ENCODE peak calls at places on chromosomes 2 and 18, in five cellular contexts. One of them, this sample, is unnamed.

GRCh38 chr2:74261204-74261864 is 62.9 kb downstream of the MTHFD2 start:
- DNase-seq in cardiac muscle cell: peak
- DNase-seq in breast epithelium: peak
- DNase-seq in tibial nerve: no peak
- DNase-seq in GM12865: no peak
- DNase-seq in this sample: no peak

GRCh38 chr18:35746826-35747339 is 165.3 kb downstream of the GALNT1 start:
- DNase-seq in cardiac muscle cell: no peak
- DNase-seq in breast epithelium: no peak
- DNase-seq in tibial nerve: no peak
- DNase-seq in GM12865: no peak
- DNase-seq in this sample: no peak

GRCh38 chr2:98607741-98608117 is 583 bp downstream of the COA5 start:
- DNase-seq in cardiac muscle cell: peak
- DNase-seq in breast epithelium: no peak
- DNase-seq in tibial nerve: no peak
- DNase-seq in GM12865: no peak
- DNase-seq in this sample: no peak

GRCh38 chr2:25218134-25218533 is 49.8 kb upstream of the POMC start:
- DNase-seq in cardiac muscle cell: no peak
- DNase-seq in breast epithelium: no peak
- DNase-seq in tibial nerve: no peak
- DNase-seq in GM12865: no peak
- DNase-seq in this sample: no peak

GRCh38 chr2:73981081-73981968 is 3.4 kb upstream of the TET3 start:
- DNase-seq in cardiac muscle cell: no peak
- DNase-seq in breast epithelium: no peak
- DNase-seq in tibial nerve: no peak
- DNase-seq in GM12865: peak
- DNase-seq in this sample: peak

GRCh38 chr18:30588673-30589164 is 453.8 kb downstream of the DSC3 start:
- DNase-seq in cardiac muscle cell: no peak
- DNase-seq in breast epithelium: no peak
- DNase-seq in tibial nerve: no peak
- DNase-seq in GM12865: no peak
- DNase-seq in this sample: no peak

GRCh38 chr2:198309673-198310280 is 505.4 kb downstream of the PLCL1 start:
- DNase-seq in cardiac muscle cell: peak
- DNase-seq in breast epithelium: peak
- DNase-seq in tibial nerve: no peak
- DNase-seq in GM12865: peak
- DNase-seq in this sample: peak

GRCh38 chr18:70044626-70045025 is 97.0 kb upstream of the CD226 start:
- DNase-seq in cardiac muscle cell: peak
- DNase-seq in breast epithelium: no peak
- DNase-seq in tibial nerve: no peak
- DNase-seq in GM12865: no peak
- DNase-seq in this sample: no peak

GRCh38 chr2:231795525-231796327 is 9.5 kb downstream of the COPS7B start:
- DNase-seq in cardiac muscle cell: peak
- DNase-seq in breast epithelium: peak
- DNase-seq in tibial nerve: no peak
- DNase-seq in GM12865: no peak
- DNase-seq in this sample: no peak

GRCh38 chr2:108629417-108629816 is 89.9 kb upstream of the RANBP2 start:
- DNase-seq in cardiac muscle cell: no peak
- DNase-seq in breast epithelium: no peak
- DNase-seq in tibial nerve: no peak
- DNase-seq in GM12865: peak
- DNase-seq in this sample: no peak
- H3K4me3 ChIP-seq in cardiac muscle cell: no peak
- H3K4me3 ChIP-seq in breast epithelium: no peak
- H3K4me3 ChIP-seq in tibial nerve: no peak
- H3K4me3 ChIP-seq in GM12865: no peak
- H3K4me3 ChIP-seq in this sample: no peak

DNA sequence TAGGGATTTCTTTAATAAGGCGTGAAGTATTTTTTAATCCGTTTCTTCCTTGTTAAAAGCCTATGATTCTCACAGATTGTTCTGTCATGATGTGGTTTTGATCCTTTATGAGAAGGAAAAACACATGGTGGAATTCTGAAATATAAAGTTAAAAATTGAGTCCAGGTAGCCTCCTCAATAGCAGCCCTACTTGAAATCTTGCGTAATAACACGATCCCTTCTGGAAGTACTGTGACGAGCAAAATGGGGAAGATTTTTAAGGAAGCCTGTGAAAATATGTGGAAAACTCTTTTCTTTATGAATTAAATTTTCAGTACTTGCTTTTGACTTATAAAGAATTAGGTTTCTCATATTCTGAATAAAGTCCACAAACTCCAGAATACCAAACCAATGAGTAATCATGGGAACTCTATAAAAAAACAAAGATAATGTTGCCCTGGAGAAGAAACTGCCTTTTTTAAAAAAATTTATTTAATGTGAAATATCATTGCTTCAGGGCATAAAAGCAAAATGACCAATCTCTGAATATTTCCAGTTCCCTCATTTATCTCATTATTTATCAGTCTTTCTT is 476.4 kb upstream of the ZEB2 start:
- DNase-seq in cardiac muscle cell: peak
- DNase-seq in breast epithelium: no peak
- DNase-seq in tibial nerve: no peak
- DNase-seq in GM12865: no peak
- DNase-seq in this sample: no peak
- H3K4me3 ChIP-seq in cardiac muscle cell: no peak
- H3K4me3 ChIP-seq in breast epithelium: no peak
- H3K4me3 ChIP-seq in tibial nerve: no peak
- H3K4me3 ChIP-seq in GM12865: no peak
- H3K4me3 ChIP-seq in this sample: no peak

DNA sequence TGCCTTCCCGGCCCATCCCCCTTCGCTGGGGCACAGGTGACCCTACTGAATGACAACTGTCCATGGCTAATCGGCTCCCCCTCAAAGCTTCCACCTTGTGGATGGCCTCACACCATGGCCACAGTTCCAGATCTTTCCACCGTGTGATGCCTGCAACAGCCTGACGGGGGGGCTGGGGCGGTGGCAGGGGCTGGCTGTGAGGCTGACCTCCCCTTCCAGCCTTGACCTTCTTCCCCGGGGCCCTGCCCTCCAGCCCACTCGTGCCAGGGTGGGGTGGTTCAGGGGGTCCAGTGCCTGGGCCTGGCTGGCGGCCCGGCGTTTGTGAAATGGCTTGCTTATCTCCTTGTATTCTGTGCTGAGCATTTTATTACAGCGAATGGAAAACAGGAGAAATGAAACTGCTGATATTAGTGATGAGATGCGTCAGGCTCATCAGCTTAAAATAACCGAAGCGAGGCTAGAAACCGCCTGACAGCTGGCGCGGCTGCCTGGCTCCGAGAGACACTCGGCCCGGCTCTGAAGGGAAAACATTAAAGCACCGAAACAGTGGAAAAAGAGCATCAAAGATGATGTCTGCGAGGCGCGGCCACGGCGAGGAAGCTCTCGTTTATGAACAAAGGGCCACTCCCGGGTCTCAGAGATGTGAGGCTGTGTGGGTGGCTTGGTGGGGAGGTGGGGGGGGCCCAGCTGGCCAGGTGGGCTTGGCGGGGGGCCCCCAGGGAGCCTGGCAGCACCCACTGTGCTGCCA is 916 bp upstream of the PDCD1 start:
- DNase-seq in cardiac muscle cell: peak
- DNase-seq in breast epithelium: no peak
- DNase-seq in tibial nerve: peak
- DNase-seq in GM12865: peak
- DNase-seq in this sample: peak
- H3K4me3 ChIP-seq in cardiac muscle cell: no peak
- H3K4me3 ChIP-seq in breast epithelium: peak
- H3K4me3 ChIP-seq in tibial nerve: peak
- H3K4me3 ChIP-seq in GM12865: peak
- H3K4me3 ChIP-seq in this sample: peak

GRCh38 chr2:63003349-63003748 is 47.3 kb upstream of the OTX1 start:
- DNase-seq in cardiac muscle cell: no peak
- DNase-seq in breast epithelium: no peak
- DNase-seq in tibial nerve: no peak
- DNase-seq in GM12865: no peak
- DNase-seq in this sample: no peak
- H3K4me3 ChIP-seq in cardiac muscle cell: no peak
- H3K4me3 ChIP-seq in breast epithelium: no peak
- H3K4me3 ChIP-seq in tibial nerve: no peak
- H3K4me3 ChIP-seq in GM12865: no peak
- H3K4me3 ChIP-seq in this sample: no peak

DNA sequence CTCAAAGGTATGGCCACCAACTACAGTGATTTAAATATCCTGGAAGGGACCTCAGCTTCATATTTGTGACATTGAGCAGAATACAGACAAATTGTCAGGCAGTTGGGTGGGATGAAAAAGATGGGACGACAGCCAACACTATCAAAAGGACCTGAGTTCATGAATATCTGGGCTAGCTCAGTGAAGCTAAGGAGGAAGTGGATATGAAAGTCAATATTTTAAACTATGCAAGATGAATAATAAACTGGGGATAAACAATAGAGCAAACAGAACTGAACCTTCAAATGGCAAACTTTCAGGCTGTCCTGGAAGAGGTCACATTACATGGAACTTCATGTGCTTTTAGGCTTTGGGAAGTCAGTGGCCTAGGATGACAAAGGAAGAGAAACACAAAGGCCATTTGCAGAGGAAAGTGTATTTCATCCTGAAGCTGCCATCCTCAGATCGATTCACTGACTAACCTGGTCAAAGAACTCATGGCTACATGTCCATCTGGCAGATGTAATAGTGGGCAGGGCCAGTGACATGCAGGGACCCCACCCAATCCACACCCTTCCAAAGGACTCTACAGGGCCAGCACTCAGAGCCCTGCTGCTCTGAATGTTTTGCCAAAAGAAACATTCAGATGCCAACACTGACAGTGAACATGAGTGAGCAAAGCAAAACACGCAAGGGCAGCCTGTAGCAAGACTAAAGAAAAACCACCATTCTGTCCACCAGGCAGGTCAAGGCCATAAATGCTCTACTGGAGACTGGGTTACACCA is 175.8 kb downstream of the ETAA1 start:
- DNase-seq in cardiac muscle cell: no peak
- DNase-seq in breast epithelium: no peak
- DNase-seq in tibial nerve: no peak
- DNase-seq in GM12865: no peak
- DNase-seq in this sample: no peak
- H3K4me3 ChIP-seq in cardiac muscle cell: no peak
- H3K4me3 ChIP-seq in breast epithelium: no peak
- H3K4me3 ChIP-seq in tibial nerve: no peak
- H3K4me3 ChIP-seq in GM12865: no peak
- H3K4me3 ChIP-seq in this sample: no peak

GRCh38 chr2:159615187-159615935 is 987 bp downstream of the BAZ2B start:
- DNase-seq in cardiac muscle cell: peak
- DNase-seq in breast epithelium: peak
- DNase-seq in tibial nerve: peak
- DNase-seq in GM12865: peak
- DNase-seq in this sample: no peak

GRCh38 chr2:159614534-159615186 is 1.7 kb downstream of the BAZ2B start:
- DNase-seq in cardiac muscle cell: no peak
- DNase-seq in breast epithelium: no peak
- DNase-seq in tibial nerve: no peak
- DNase-seq in GM12865: no peak
- DNase-seq in this sample: no peak

GRCh38 chr2:159617651-159618050 is 1.3 kb upstream of the BAZ2B start:
- DNase-seq in cardiac muscle cell: peak
- DNase-seq in breast epithelium: no peak
- DNase-seq in tibial nerve: no peak
- DNase-seq in GM12865: no peak
- DNase-seq in this sample: no peak

GRCh38 chr2:159615936-159616733 is at the start of gene BAZ2B:
- DNase-seq in cardiac muscle cell: peak
- DNase-seq in breast epithelium: peak
- DNase-seq in tibial nerve: no peak
- DNase-seq in GM12865: peak
- DNase-seq in this sample: no peak

GRCh38 chr2:159617080-159617479 is 732 bp upstream of the BAZ2B start:
- DNase-seq in cardiac muscle cell: no peak
- DNase-seq in breast epithelium: no peak
- DNase-seq in tibial nerve: no peak
- DNase-seq in GM12865: no peak
- DNase-seq in this sample: no peak
- H3K4me3 ChIP-seq in cardiac muscle cell: peak
- H3K4me3 ChIP-seq in breast epithelium: peak
- H3K4me3 ChIP-seq in tibial nerve: no peak
- H3K4me3 ChIP-seq in GM12865: no peak
- H3K4me3 ChIP-seq in this sample: no peak

DNA sequence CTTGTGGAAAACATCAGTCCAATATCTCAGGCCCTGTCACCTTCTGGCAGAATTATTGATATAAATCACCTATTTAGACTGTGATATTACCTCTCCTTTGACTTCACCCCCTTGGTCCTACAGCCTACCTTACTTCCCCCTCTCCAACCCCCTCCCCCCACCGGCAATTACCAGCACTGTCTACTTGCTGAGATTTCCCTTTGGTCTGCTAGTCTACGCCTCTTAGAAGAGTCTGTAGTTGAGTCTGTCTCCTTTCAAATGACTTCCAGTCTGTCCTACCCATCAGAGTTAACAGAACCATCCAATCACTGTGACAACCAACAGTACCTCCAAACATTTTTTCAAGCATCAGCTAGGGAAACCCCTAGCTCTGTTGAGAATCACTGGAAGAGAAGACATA is 3.0 kb upstream of the ASNSD1 start:
- DNase-seq in cardiac muscle cell: no peak
- DNase-seq in breast epithelium: no peak
- DNase-seq in tibial nerve: no peak
- DNase-seq in GM12865: peak
- DNase-seq in this sample: peak
- H3K4me3 ChIP-seq in cardiac muscle cell: no peak
- H3K4me3 ChIP-seq in breast epithelium: no peak
- H3K4me3 ChIP-seq in tibial nerve: no peak
- H3K4me3 ChIP-seq in GM12865: peak
- H3K4me3 ChIP-seq in this sample: peak

DNA sequence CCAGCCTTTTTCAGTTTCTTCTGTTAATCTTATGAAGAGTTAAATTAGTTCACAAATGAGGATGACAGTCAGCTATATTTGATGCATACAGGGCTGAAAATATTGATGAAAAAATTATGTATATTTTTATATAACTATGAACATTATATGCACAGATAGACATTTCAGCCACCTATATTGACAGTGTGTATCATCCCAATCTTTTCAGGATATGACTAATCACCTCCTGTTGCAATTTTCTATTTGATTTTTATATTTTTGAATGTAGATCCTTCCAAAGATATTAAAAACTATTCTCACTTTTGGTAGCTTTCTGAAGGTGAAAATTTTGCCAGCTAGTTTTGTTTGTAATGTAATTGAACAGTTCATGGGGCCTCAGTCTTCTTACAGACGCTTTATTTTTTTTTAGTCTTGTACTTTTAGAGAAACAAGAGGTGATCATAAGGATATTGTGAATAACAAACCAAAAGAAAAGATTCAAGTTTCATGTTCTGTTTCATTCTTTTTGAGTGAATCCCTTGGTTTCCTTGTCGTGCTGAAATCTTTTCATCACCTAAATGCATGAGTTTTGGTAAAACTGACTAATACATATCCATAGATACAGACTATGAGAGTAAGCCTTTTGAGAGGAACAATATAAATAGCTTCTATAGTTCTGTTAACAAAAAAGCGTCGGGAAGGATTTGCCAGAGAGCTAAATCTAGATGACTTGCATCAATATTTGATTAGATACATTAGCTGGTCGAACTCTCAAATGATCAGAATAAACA is 123.1 kb downstream of the ARHGAP15 start:
- DNase-seq in cardiac muscle cell: no peak
- DNase-seq in breast epithelium: no peak
- DNase-seq in tibial nerve: no peak
- DNase-seq in GM12865: no peak
- DNase-seq in this sample: no peak
- H3K4me3 ChIP-seq in cardiac muscle cell: no peak
- H3K4me3 ChIP-seq in breast epithelium: no peak
- H3K4me3 ChIP-seq in tibial nerve: no peak
- H3K4me3 ChIP-seq in GM12865: no peak
- H3K4me3 ChIP-seq in this sample: no peak

This sample was measured in Jurkat, Clone E6-1.